ENCODE peak calls at places on chromosomes 16 and 17, in ten cellular contexts. One of them, this sample, is unnamed.
A peak's percentile ranks its signal among the peaks of the same experiment; 100 is the strongest.

GRCh38 chr16:77213542-77214108 is 14.4 kb downstream of the SYCE1L start:
- DNase-seq in nephron progenitor cell: no peak
- DNase-seq in RWPE1: peak; percentile 91
- DNase-seq in epithelial cell of esophagus: peak; percentile 95
- DNase-seq in HCT116: peak; percentile 98
- DNase-seq in bronchial epithelial cell: peak; percentile 94
- DNase-seq in GM12864: no peak
- DNase-seq in AG04449: peak; percentile 40
- DNase-seq in CD4-positive, alpha-beta T cell: no peak
- DNase-seq in heart right ventricle: no peak
- DNase-seq in this sample: no peak

GRCh38 chr17:35889818-35890773 is 9.9 kb upstream of the CCL5 start:
- DNase-seq in nephron progenitor cell: no peak
- DNase-seq in RWPE1: no peak
- DNase-seq in epithelial cell of esophagus: peak; percentile 45
- DNase-seq in HCT116: no peak
- DNase-seq in bronchial epithelial cell: peak; percentile 18
- DNase-seq in GM12864: no peak
- DNase-seq in AG04449: peak; percentile 36
- DNase-seq in CD4-positive, alpha-beta T cell: no peak
- DNase-seq in heart right ventricle: no peak
- DNase-seq in this sample: no peak

GRCh38 chr17:79082311-79083190 is 7.9 kb downstream of the ENGASE start:
- DNase-seq in nephron progenitor cell: peak; percentile 73
- DNase-seq in RWPE1: peak; percentile 66
- DNase-seq in epithelial cell of esophagus: peak; percentile 36
- DNase-seq in HCT116: peak; percentile 22
- DNase-seq in bronchial epithelial cell: peak; percentile 7
- DNase-seq in GM12864: no peak
- DNase-seq in AG04449: no peak
- DNase-seq in CD4-positive, alpha-beta T cell: peak; percentile 61
- DNase-seq in heart right ventricle: peak; percentile 52
- DNase-seq in this sample: peak; percentile 54

GRCh38 chr17:39139137-39139516 is 12.3 kb downstream of the PLXDC1 start:
- DNase-seq in nephron progenitor cell: no peak
- DNase-seq in RWPE1: peak; percentile 80
- DNase-seq in epithelial cell of esophagus: peak; percentile 67
- DNase-seq in HCT116: no peak
- DNase-seq in bronchial epithelial cell: peak; percentile 43
- DNase-seq in GM12864: no peak
- DNase-seq in AG04449: peak; percentile 67
- DNase-seq in CD4-positive, alpha-beta T cell: no peak
- DNase-seq in heart right ventricle: no peak
- DNase-seq in this sample: no peak

GRCh38 chr16:56451753-56452689 is 667 bp downstream of the OGFOD1 start:
- DNase-seq in nephron progenitor cell: peak; percentile 15
- DNase-seq in RWPE1: peak; percentile 69
- DNase-seq in epithelial cell of esophagus: peak; percentile 60
- DNase-seq in HCT116: peak; percentile 2
- DNase-seq in bronchial epithelial cell: peak; percentile 60
- DNase-seq in GM12864: no peak
- DNase-seq in AG04449: no peak
- DNase-seq in CD4-positive, alpha-beta T cell: no peak
- DNase-seq in heart right ventricle: no peak
- DNase-seq in this sample: no peak

GRCh38 chr17:57404073-57404472 is 147.8 kb downstream of the MSI2 start:
- DNase-seq in nephron progenitor cell: no peak
- DNase-seq in RWPE1: no peak
- DNase-seq in epithelial cell of esophagus: peak; percentile 16
- DNase-seq in HCT116: peak; percentile 18
- DNase-seq in bronchial epithelial cell: no peak
- DNase-seq in GM12864: no peak
- DNase-seq in AG04449: no peak
- DNase-seq in CD4-positive, alpha-beta T cell: no peak
- DNase-seq in heart right ventricle: no peak
- DNase-seq in this sample: no peak

GRCh38 chr17:8419305-8419704 is 16.4 kb upstream of the NDEL1 start:
- DNase-seq in nephron progenitor cell: no peak
- DNase-seq in RWPE1: no peak
- DNase-seq in epithelial cell of esophagus: no peak
- DNase-seq in HCT116: no peak
- DNase-seq in bronchial epithelial cell: no peak
- DNase-seq in GM12864: no peak
- DNase-seq in AG04449: no peak
- DNase-seq in CD4-positive, alpha-beta T cell: no peak
- DNase-seq in heart right ventricle: no peak
- DNase-seq in this sample: no peak

GRCh38 chr16:66660422-66661209 is 35.9 kb downstream of the CMTM4 start:
- DNase-seq in nephron progenitor cell: peak; percentile 62
- DNase-seq in RWPE1: peak; percentile 74
- DNase-seq in epithelial cell of esophagus: peak; percentile 82
- DNase-seq in HCT116: no peak
- DNase-seq in bronchial epithelial cell: peak; percentile 86
- DNase-seq in GM12864: no peak
- DNase-seq in AG04449: no peak
- DNase-seq in CD4-positive, alpha-beta T cell: no peak
- DNase-seq in heart right ventricle: peak; percentile 57
- DNase-seq in this sample: no peak

GRCh38 chr16:27730703-27731220 is 180.8 kb downstream of the KATNIP start:
- DNase-seq in nephron progenitor cell: no peak
- DNase-seq in RWPE1: no peak
- DNase-seq in epithelial cell of esophagus: no peak
- DNase-seq in HCT116: no peak
- DNase-seq in bronchial epithelial cell: no peak
- DNase-seq in GM12864: no peak
- DNase-seq in AG04449: no peak
- DNase-seq in CD4-positive, alpha-beta T cell: no peak
- DNase-seq in heart right ventricle: no peak
- DNase-seq in this sample: no peak

GRCh38 chr17:34579979-34580684 is 750 bp downstream of the TMEM132E start:
- DNase-seq in nephron progenitor cell: peak; percentile 55
- DNase-seq in RWPE1: no peak
- DNase-seq in epithelial cell of esophagus: peak; percentile 10
- DNase-seq in HCT116: no peak
- DNase-seq in bronchial epithelial cell: no peak
- DNase-seq in GM12864: no peak
- DNase-seq in AG04449: no peak
- DNase-seq in CD4-positive, alpha-beta T cell: no peak
- DNase-seq in heart right ventricle: peak; percentile 36
- DNase-seq in this sample: no peak

GRCh38 chr16:54936086-54936978 is 5.7 kb downstream of the IRX5 start:
- DNase-seq in nephron progenitor cell: peak; percentile 69
- DNase-seq in RWPE1: no peak
- DNase-seq in epithelial cell of esophagus: peak; percentile 63
- DNase-seq in HCT116: no peak
- DNase-seq in bronchial epithelial cell: no peak
- DNase-seq in GM12864: no peak
- DNase-seq in AG04449: no peak
- DNase-seq in CD4-positive, alpha-beta T cell: no peak
- DNase-seq in heart right ventricle: peak; percentile 35
- DNase-seq in this sample: peak; percentile 39

GRCh38 chr17:39527220-39527813 is 66.0 kb downstream of the CDK12 start:
- DNase-seq in nephron progenitor cell: no peak
- DNase-seq in RWPE1: no peak
- DNase-seq in epithelial cell of esophagus: peak; percentile 49
- DNase-seq in HCT116: peak; percentile 12
- DNase-seq in bronchial epithelial cell: peak; percentile 38
- DNase-seq in GM12864: no peak
- DNase-seq in AG04449: no peak
- DNase-seq in CD4-positive, alpha-beta T cell: no peak
- DNase-seq in heart right ventricle: no peak
- DNase-seq in this sample: no peak

GRCh38 chr16:11205754-11206459 is 50.1 kb downstream of the SOCS1 start:
- DNase-seq in nephron progenitor cell: no peak
- DNase-seq in RWPE1: no peak
- DNase-seq in epithelial cell of esophagus: peak; percentile 42
- DNase-seq in HCT116: no peak
- DNase-seq in bronchial epithelial cell: peak; percentile 38
- DNase-seq in GM12864: no peak
- DNase-seq in AG04449: no peak
- DNase-seq in CD4-positive, alpha-beta T cell: no peak
- DNase-seq in heart right ventricle: no peak
- DNase-seq in this sample: no peak

GRCh38 chr17:3888343-3889171 is 4.3 kb downstream of the CAMKK1 start:
- DNase-seq in nephron progenitor cell: peak; percentile 71
- DNase-seq in RWPE1: peak; percentile 94
- DNase-seq in epithelial cell of esophagus: peak; percentile 95
- DNase-seq in HCT116: peak; percentile 72
- DNase-seq in bronchial epithelial cell: peak; percentile 83
- DNase-seq in GM12864: no peak
- DNase-seq in AG04449: peak; percentile 69
- DNase-seq in CD4-positive, alpha-beta T cell: no peak
- DNase-seq in heart right ventricle: peak; percentile 72
- DNase-seq in this sample: no peak

GRCh38 chr17:69430488-69430887 is 16.0 kb downstream of the MAP2K6 start:
- DNase-seq in nephron progenitor cell: no peak
- DNase-seq in RWPE1: peak; percentile 45
- DNase-seq in epithelial cell of esophagus: peak; percentile 98
- DNase-seq in HCT116: no peak
- DNase-seq in bronchial epithelial cell: peak; percentile 98
- DNase-seq in GM12864: no peak
- DNase-seq in AG04449: no peak
- DNase-seq in CD4-positive, alpha-beta T cell: no peak
- DNase-seq in heart right ventricle: no peak
- DNase-seq in this sample: no peak

GRCh38 chr17:8696951-8697745 is 47.5 kb downstream of the CCDC42 start:
- DNase-seq in nephron progenitor cell: peak; percentile 62
- DNase-seq in RWPE1: no peak
- DNase-seq in epithelial cell of esophagus: no peak
- DNase-seq in HCT116: no peak
- DNase-seq in bronchial epithelial cell: no peak
- DNase-seq in GM12864: no peak
- DNase-seq in AG04449: peak; percentile 84
- DNase-seq in CD4-positive, alpha-beta T cell: no peak
- DNase-seq in heart right ventricle: no peak
- DNase-seq in this sample: peak; percentile 53

GRCh38 chr16:3283525-3284447 is 495 bp downstream of the ZNF263 start:
- DNase-seq in nephron progenitor cell: peak; percentile 44
- DNase-seq in RWPE1: no peak
- DNase-seq in epithelial cell of esophagus: peak; percentile 10
- DNase-seq in HCT116: no peak
- DNase-seq in bronchial epithelial cell: no peak
- DNase-seq in GM12864: no peak
- DNase-seq in AG04449: no peak
- DNase-seq in CD4-positive, alpha-beta T cell: no peak
- DNase-seq in heart right ventricle: peak; percentile 30
- DNase-seq in this sample: peak; percentile 9

GRCh38 chr16:67215690-67216089 is 11.2 kb upstream of the TMEM208 start:
- DNase-seq in nephron progenitor cell: no peak
- DNase-seq in RWPE1: no peak
- DNase-seq in epithelial cell of esophagus: no peak
- DNase-seq in HCT116: no peak
- DNase-seq in bronchial epithelial cell: no peak
- DNase-seq in GM12864: no peak
- DNase-seq in AG04449: no peak
- DNase-seq in CD4-positive, alpha-beta T cell: no peak
- DNase-seq in heart right ventricle: no peak
- DNase-seq in this sample: no peak

GRCh38 chr17:82416771-82417170 is 1.4 kb upstream of the HEXD start:
- DNase-seq in nephron progenitor cell: no peak
- DNase-seq in RWPE1: no peak
- DNase-seq in epithelial cell of esophagus: no peak
- DNase-seq in HCT116: no peak
- DNase-seq in bronchial epithelial cell: no peak
- DNase-seq in GM12864: no peak
- DNase-seq in AG04449: no peak
- DNase-seq in CD4-positive, alpha-beta T cell: no peak
- DNase-seq in heart right ventricle: no peak
- DNase-seq in this sample: no peak
- TF ChIP-seq CTCF in nephron progenitor cell: no peak
- TF ChIP-seq CTCF in RWPE1: no peak
- TF ChIP-seq CTCF in epithelial cell of esophagus: peak; percentile 24
- TF ChIP-seq CTCF in HCT116: peak; percentile 30
- TF ChIP-seq CTCF in bronchial epithelial cell: no peak
- TF ChIP-seq CTCF in GM12864: peak; percentile 18
- TF ChIP-seq CTCF in AG04449: no peak
- TF ChIP-seq CTCF in CD4-positive, alpha-beta T cell: no peak
- TF ChIP-seq CTCF in heart right ventricle: no peak
- TF ChIP-seq CTCF in this sample: peak; percentile 23

GRCh38 chr17:67629963-67630320 is 87.8 kb upstream of the NOL11 start:
- DNase-seq in nephron progenitor cell: no peak
- DNase-seq in RWPE1: peak; percentile 31
- DNase-seq in epithelial cell of esophagus: peak; percentile 62
- DNase-seq in HCT116: peak; percentile 23
- DNase-seq in bronchial epithelial cell: peak; percentile 57
- DNase-seq in GM12864: no peak
- DNase-seq in AG04449: peak; percentile 26
- DNase-seq in CD4-positive, alpha-beta T cell: no peak
- DNase-seq in heart right ventricle: no peak
- DNase-seq in this sample: no peak
- TF ChIP-seq CTCF in nephron progenitor cell: peak; percentile 22
- TF ChIP-seq CTCF in RWPE1: no peak
- TF ChIP-seq CTCF in epithelial cell of esophagus: peak; percentile 66
- TF ChIP-seq CTCF in HCT116: peak; percentile 55
- TF ChIP-seq CTCF in bronchial epithelial cell: peak; percentile 57
- TF ChIP-seq CTCF in GM12864: peak; percentile 46
- TF ChIP-seq CTCF in AG04449: peak; percentile 59
- TF ChIP-seq CTCF in CD4-positive, alpha-beta T cell: peak; percentile 37
- TF ChIP-seq CTCF in heart right ventricle: no peak
- TF ChIP-seq CTCF in this sample: no peak

DNA sequence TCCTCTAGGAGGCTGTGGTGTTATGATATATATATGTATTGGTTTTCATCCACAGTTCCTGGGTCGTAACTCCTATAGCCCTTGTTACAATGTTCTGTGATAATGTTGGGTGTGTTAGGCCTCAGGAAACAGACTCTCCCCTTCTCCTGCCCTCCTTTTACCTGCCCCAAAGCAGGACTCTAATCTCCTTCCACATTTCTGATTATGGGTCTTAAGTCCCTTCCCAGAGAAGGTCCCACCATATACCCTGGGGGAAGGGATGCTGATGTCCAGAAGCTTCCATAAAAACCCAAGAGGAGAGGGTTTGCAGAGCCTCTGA is 450 bp upstream of the C1QBP start:
- DNase-seq in nephron progenitor cell: no peak
- DNase-seq in RWPE1: no peak
- DNase-seq in epithelial cell of esophagus: no peak
- DNase-seq in HCT116: no peak
- DNase-seq in bronchial epithelial cell: no peak
- DNase-seq in GM12864: no peak
- DNase-seq in AG04449: no peak
- DNase-seq in CD4-positive, alpha-beta T cell: no peak
- DNase-seq in heart right ventricle: no peak
- DNase-seq in this sample: no peak
- TF ChIP-seq CTCF in nephron progenitor cell: peak; percentile 28
- TF ChIP-seq CTCF in RWPE1: peak; percentile 80
- TF ChIP-seq CTCF in epithelial cell of esophagus: no peak
- TF ChIP-seq CTCF in HCT116: no peak
- TF ChIP-seq CTCF in bronchial epithelial cell: no peak
- TF ChIP-seq CTCF in GM12864: no peak
- TF ChIP-seq CTCF in AG04449: no peak
- TF ChIP-seq CTCF in CD4-positive, alpha-beta T cell: no peak
- TF ChIP-seq CTCF in heart right ventricle: no peak
- TF ChIP-seq CTCF in this sample: no peak

DNA sequence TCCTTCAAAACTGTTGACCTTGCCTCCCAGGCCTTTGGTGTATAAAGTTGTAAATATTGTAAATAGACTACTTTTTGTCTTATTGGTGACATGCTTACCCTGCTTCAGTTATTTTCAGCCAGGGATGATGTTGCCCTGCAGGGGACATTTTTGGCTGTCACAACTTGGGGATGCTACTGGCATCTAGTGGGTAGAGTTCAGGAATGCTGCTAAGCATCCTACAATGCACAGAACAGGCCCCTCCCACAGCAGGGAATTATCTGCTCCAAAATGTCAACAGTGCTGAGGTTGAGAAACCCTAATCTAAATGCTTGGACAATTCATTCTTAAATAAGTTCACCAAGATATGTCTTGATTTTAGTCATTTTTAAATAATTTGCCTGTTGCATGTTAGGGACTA is 459.8 kb downstream of the PMP22 start:
- DNase-seq in nephron progenitor cell: no peak
- DNase-seq in RWPE1: no peak
- DNase-seq in epithelial cell of esophagus: no peak
- DNase-seq in HCT116: no peak
- DNase-seq in bronchial epithelial cell: no peak
- DNase-seq in GM12864: no peak
- DNase-seq in AG04449: no peak
- DNase-seq in CD4-positive, alpha-beta T cell: no peak
- DNase-seq in heart right ventricle: no peak
- DNase-seq in this sample: no peak
- TF ChIP-seq CTCF in nephron progenitor cell: peak; percentile 18
- TF ChIP-seq CTCF in RWPE1: no peak
- TF ChIP-seq CTCF in epithelial cell of esophagus: peak; percentile 13
- TF ChIP-seq CTCF in HCT116: no peak
- TF ChIP-seq CTCF in bronchial epithelial cell: peak; percentile 1
- TF ChIP-seq CTCF in GM12864: no peak
- TF ChIP-seq CTCF in AG04449: peak; percentile 3
- TF ChIP-seq CTCF in CD4-positive, alpha-beta T cell: no peak
- TF ChIP-seq CTCF in heart right ventricle: no peak
- TF ChIP-seq CTCF in this sample: no peak